ENCODE peak calls at places on chromosomes 12 and 14, in five cellular contexts. B is left ventricle myocardium inferior; X is AG04449; E is CD4-positive, alpha-beta T cell; Z is suprapubic skin. S is an unnamed sample.

GRCh38 chr14:42715316-42715715 is 1108.6 kb downstream of the LRFN5 start:
- DNase-seq in X (peak; percentile 2), Z (no peak), B (no peak), E (no peak), S (no peak)

GRCh38 chr14:93045211-93045674 is 70.5 kb downstream of the ITPK1 start:
- DNase-seq in E (no peak), X (no peak), B (no peak), Z (no peak), S (no peak)

GRCh38 chr12:62912644-62913043 is 22.3 kb downstream of the PPM1H start:
- DNase-seq in E (no peak), X (no peak), B (no peak), Z (no peak), S (no peak)

GRCh38 chr12:12481636-12482035 is 81.0 kb downstream of the DUSP16 start:
- DNase-seq in Z (no peak), E (peak; percentile 26), X (no peak), B (no peak), S (no peak)

GRCh38 chr12:51320695-51321320 is 3.2 kb downstream of the BIN2 start:
- DNase-seq in Z (no peak), X (no peak), B (no peak), E (no peak), S (no peak)

GRCh38 chr14:94129758-94130414 is 482 bp upstream of the IFI27L2 start:
- DNase-seq in Z (no peak), B (peak; percentile 50), X (no peak), E (no peak), S (no peak)

GRCh38 chr14:24948261-24948847 is 101.6 kb downstream of the STXBP6 start:
- DNase-seq in Z (no peak), X (no peak), B (no peak), E (no peak), S (no peak)

GRCh38 chr14:70098257-70098809 is 90.4 kb downstream of the SLC8A3 start:
- DNase-seq in Z (no peak), B (no peak), X (no peak), E (no peak), S (no peak)

GRCh38 chr14:24921903-24922302 is 128.0 kb downstream of the STXBP6 start:
- DNase-seq in E (no peak), Z (no peak), B (no peak), X (no peak), S (no peak)

GRCh38 chr12:81333812-81334211 is 255.9 kb downstream of the ACSS3 start:
- DNase-seq in B (no peak), E (no peak), Z (no peak), X (no peak), S (no peak)

GRCh38 chr12:81332054-81332453 is 254.2 kb downstream of the ACSS3 start:
- DNase-seq in B (no peak), X (no peak), E (no peak), Z (no peak), S (no peak)

GRCh38 chr12:81327458-81327857 is 249.6 kb downstream of the ACSS3 start:
- DNase-seq in B (no peak), X (no peak), E (no peak), Z (no peak), S (no peak)

GRCh38 chr12:81329088-81329487 is 251.2 kb downstream of the ACSS3 start:
- DNase-seq in E (no peak), X (no peak), Z (no peak), B (no peak), S (no peak)

GRCh38 chr12:81330480-81330879 is 252.6 kb downstream of the ACSS3 start:
- DNase-seq in E (no peak), Z (no peak), X (no peak), B (no peak), S (no peak)
- TF ChIP-seq CTCF in E (no peak), Z (no peak), X (no peak), B (peak; percentile 19), S (no peak)

GRCh38 chr12:107925125-107925524 is 150.6 kb downstream of the ASCL4 start:
- DNase-seq in Z (no peak), X (no peak), B (no peak), E (no peak), S (no peak)

GRCh38 chr12:107931761-107932160 is 157.3 kb downstream of the ASCL4 start:
- DNase-seq in X (no peak), B (no peak), E (no peak), Z (no peak), S (no peak)

DNA sequence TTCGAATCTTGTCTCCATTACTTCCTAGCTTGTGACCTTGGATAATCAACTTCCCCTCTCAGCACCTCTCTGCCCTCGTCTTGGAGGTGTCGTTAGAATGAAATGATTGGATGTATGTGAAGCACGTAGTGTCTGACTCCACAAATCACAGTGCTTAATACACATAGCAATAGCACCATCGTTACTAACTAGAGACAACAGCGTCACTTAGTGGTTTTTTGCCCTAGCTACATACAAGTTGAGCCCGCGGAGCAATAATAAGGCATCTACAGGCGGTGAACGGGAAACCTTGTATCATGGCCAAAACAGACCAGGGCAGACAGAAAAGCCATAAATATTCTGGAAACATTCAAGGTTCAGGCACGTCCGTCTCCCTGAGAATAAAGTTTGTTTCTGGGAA is 154.9 kb downstream of the ASCL4 start:
- DNase-seq in X (no peak), E (no peak), B (no peak), Z (no peak), S (no peak)
- TF ChIP-seq CTCF in X (no peak), E (no peak), B (peak; percentile 19), Z (no peak), S (no peak)

DNA sequence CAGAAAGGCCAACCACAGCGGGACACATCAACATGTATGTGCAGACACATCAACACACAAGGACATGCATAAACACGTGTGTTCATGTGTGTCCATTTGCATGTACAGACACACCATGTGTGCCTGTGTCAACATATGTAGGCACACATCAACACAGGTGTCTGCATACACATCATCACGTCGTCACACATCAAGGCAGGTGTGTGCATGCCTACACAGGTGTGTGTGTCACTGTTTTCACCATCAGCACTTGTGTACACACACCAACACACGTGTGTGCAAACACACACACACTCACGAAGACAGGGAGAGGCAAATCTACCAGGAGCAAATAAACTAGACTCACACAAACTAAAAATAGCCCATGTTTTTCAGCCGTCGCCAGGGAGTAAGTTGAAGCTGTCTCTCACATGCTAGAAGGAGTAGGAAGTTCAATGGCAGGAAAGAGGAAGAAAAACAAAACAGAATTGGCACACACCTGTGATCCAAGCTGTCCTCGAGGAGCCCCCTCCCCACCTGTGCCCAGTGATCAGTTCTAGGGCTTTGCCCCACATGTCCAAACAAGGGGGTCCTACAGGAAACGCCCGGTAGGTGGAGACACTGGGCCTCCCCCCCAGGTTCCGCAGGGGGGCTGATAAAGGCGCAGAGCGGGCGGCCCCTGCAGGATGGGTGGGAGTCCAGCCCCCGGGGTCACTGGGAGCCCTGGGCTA is 7.4 kb downstream of the SCARB1 start:
- DNase-seq in E (no peak), X (no peak), Z (no peak), B (no peak), S (no peak)
- TF ChIP-seq CTCF in E (no peak), X (no peak), Z (no peak), B (peak; percentile 67), S (no peak)

GRCh38 chr14:89743828-89744227 is 210.7 kb downstream of the EFCAB11 start:
- DNase-seq in E (no peak), X (no peak), Z (no peak), B (no peak), S (no peak)
- TF ChIP-seq CTCF in E (no peak), X (no peak), Z (no peak), B (no peak), S (no peak)

GRCh38 chr14:21071225-21072041 is 1.3 kb downstream of the ARHGEF40 start:
- DNase-seq in X (no peak), E (no peak), Z (peak; percentile 88), B (peak; percentile 91), S (no peak)

GRCh38 chr14:21072102-21072501 is 2.0 kb downstream of the ARHGEF40 start:
- DNase-seq in Z (no peak), X (no peak), B (no peak), E (no peak), S (no peak)

GRCh38 chr14:21070083-21070609 is at the start of gene ARHGEF40:
- DNase-seq in E (no peak), X (no peak), Z (no peak), B (peak; percentile 79), S (no peak)

GRCh38 chr14:21069388-21070082 is 569 bp upstream of the ARHGEF40 start:
- DNase-seq in E (no peak), Z (peak; percentile 78), X (no peak), B (peak; percentile 61), S (no peak)

DNA sequence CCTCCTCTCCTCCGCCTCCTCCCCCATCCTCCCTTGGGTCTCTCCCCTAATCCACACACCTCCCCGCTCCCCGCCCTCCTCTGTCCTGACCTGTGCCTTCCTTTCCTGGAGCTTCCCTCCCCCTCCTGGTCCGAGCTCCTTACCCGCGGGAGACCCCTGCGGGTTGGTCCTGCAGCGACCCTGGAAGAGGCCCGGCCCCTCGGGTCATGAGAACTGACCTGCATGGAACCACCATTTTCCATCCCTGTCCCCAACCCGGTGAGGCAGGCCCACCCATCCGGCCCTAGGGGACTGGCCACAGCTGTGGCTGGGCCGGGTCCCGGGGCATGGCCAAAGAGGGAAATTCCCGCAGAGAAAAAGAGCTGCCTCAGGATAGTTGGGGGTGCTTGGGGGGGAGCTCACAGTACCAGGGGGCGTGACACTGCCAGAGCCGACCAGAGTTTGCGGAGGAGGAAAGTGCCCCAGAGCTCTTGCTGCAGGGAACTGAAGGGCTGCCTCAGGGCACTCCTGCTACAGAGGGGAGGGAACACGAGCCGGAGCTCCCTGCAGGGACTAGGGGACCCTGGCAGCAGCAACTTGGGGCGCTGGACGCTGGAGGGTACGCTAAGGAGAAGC is 613 bp downstream of the ARHGEF40 start:
- DNase-seq in X (no peak), B (peak; percentile 59), Z (peak; percentile 74), E (no peak), S (no peak)
- TF ChIP-seq CTCF in X (no peak), B (no peak), Z (no peak), E (no peak), S (no peak)

DNA sequence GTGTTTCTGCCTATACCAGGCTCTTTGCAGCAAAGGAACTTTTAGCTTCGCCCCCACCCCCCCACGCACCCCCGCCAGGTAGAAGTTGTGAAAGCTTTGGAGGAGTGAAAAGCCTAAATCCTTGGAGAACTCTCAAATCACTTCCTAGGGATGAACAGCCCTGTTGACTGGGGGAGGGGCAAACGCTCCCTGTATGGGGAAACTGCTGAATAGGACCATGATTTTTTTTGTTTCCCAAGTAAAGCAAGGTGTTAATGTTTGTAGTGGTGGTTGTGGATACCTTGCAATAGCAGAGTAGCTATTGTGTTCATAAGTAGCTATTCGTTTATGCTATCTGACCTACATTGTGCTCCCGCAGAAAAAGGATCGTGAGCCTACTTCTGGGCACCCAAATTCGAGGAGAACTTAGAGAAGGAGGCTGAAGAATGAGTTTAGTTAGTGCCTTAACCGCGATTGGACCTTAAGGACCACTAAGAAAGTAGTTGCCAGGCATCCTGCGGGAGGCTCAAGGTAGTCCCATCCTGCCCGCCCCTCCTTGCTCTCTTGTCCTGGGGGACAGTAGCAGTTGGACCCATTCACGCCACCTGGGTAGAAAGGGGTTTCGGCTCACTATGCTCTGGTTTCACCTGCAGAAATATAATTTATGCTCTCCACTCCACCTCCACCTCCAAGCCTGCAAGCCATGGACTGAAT is 901 bp upstream of the NFKBIA start:
- DNase-seq in X (no peak), Z (no peak), B (peak; percentile 42), E (no peak), S (no peak)
- TF ChIP-seq CTCF in X (no peak), Z (no peak), B (no peak), E (no peak), S (no peak)